ENCODE peak calls at places on chromosomes 13 and 19, in ten cellular contexts. W, U, I, K, R, L, B, H, A and V are unnamed samples.

GRCh38 chr19:1445185-1445931 is 4.6 kb upstream of the APC2 start:
- DNase-seq in L (peak; percentile 65), A (peak; percentile 60), U (peak; percentile 75), I (peak; percentile 71), H (peak; percentile 94), B (peak; percentile 89), K (peak; percentile 58), R (peak; percentile 89), W (peak; percentile 66), V (peak; percentile 80)

GRCh38 chr13:100694722-100695644 is 20.4 kb upstream of the TMTC4 start:
- DNase-seq in B (peak; percentile 39), W (no peak), K (no peak), L (peak; percentile 34), H (peak; percentile 58), A (no peak), R (no peak), I (no peak), U (no peak), V (peak; percentile 31)

GRCh38 chr13:97122381-97122996 is 99.6 kb upstream of the MBNL2 start:
- DNase-seq in K (no peak), A (no peak), W (no peak), L (no peak), R (no peak), H (no peak), B (no peak), I (peak; percentile 48), U (no peak), V (no peak)

GRCh38 chr19:10104665-10105221 is 1.4 kb upstream of the PPAN start:
- DNase-seq in A (no peak), R (no peak), L (no peak), I (no peak), B (peak; percentile 89), H (no peak), W (no peak), K (peak; percentile 76), U (peak; percentile 64), V (peak; percentile 58)

GRCh38 chr19:40133491-40133890 is 42.7 kb upstream of the ZNF780A start:
- DNase-seq in I (no peak), L (no peak), H (no peak), A (no peak), B (no peak), W (no peak), K (no peak), R (no peak), U (no peak), V (no peak)

GRCh38 chr19:16207490-16208025 is 9.8 kb downstream of the AP1M1 start:
- DNase-seq in R (no peak), W (no peak), B (no peak), A (no peak), L (no peak), U (no peak), H (no peak), I (no peak), K (no peak), V (no peak)

GRCh38 chr13:110835721-110836599 is 78.9 kb downstream of the ANKRD10 start:
- DNase-seq in K (no peak), L (no peak), A (no peak), B (no peak), I (no peak), R (no peak), H (no peak), W (no peak), U (no peak), V (no peak)

GRCh38 chr13:90352763-90353162 is 994.7 kb upstream of the MIR17HG start:
- DNase-seq in B (no peak), U (no peak), W (no peak), I (no peak), R (no peak), L (no peak), K (no peak), A (no peak), H (no peak), V (no peak)

GRCh38 chr19:23415561-23416191 is 20.4 kb upstream of the ZNF91 start:
- DNase-seq in L (peak; percentile 19), U (no peak), A (no peak), H (peak; percentile 86), I (peak; percentile 30), K (no peak), B (peak; percentile 38), R (peak; percentile 63), W (peak; percentile 46), V (peak; percentile 86)

GRCh38 chr19:31214997-31215396 is 134.2 kb downstream of the TSHZ3 start:
- DNase-seq in A (no peak), B (no peak), W (no peak), U (no peak), K (no peak), R (no peak), H (no peak), L (no peak), I (peak; percentile 59), V (no peak)

GRCh38 chr19:6457958-6458694 is 1.5 kb downstream of the SLC25A23 start:
- DNase-seq in H (no peak), I (no peak), W (no peak), B (no peak), L (no peak), A (no peak), R (no peak), U (no peak), K (no peak), V (no peak)